ENCODE peak calls at places on chromosomes 3 and 15, in five cellular contexts. Y, F, D, I and Q are unnamed samples.

GRCh38 chr3:125079675-125080045 is 23.9 kb upstream of the HEG1 start:
- DNase-seq in Y (no peak), F (no peak), D (no peak), I (peak; percentile 45), Q (no peak)

GRCh38 chr3:179015551-179016020 is 56.0 kb downstream of the ZMAT3 start:
- DNase-seq in Y (peak; percentile 86), F (peak; percentile 79), D (peak; percentile 32), I (peak; percentile 83), Q (peak; percentile 76)

GRCh38 chr3:126259411-126260391 is 79.3 kb upstream of the ALDH1L1 start:
- DNase-seq in Y (peak; percentile 35), F (no peak), D (peak; percentile 59), I (peak; percentile 10), Q (no peak)

GRCh38 chr3:15029625-15030024 is 35.5 kb downstream of the MRPS25 start:
- DNase-seq in Y (no peak), F (no peak), D (no peak), I (no peak), Q (no peak)

GRCh38 chr15:40340038-40340739 is 550 bp downstream of the CCDC9B start:
- DNase-seq in Y (no peak), F (no peak), D (peak; percentile 93), I (peak; percentile 73), Q (peak; percentile 46)

GRCh38 chr3:51024765-51025681 is 350.3 kb downstream of the DOCK3 start:
- DNase-seq in Y (no peak), F (peak; percentile 84), D (peak; percentile 8), I (no peak), Q (peak; percentile 59)

GRCh38 chr15:40550381-40551037 is 14.3 kb downstream of the CCDC32 start:
- DNase-seq in Y (peak; percentile 64), F (no peak), D (no peak), I (no peak), Q (no peak)

GRCh38 chr3:8760091-8760490 is 9.3 kb downstream of the OXTR start:
- DNase-seq in Y (no peak), F (no peak), D (no peak), I (no peak), Q (no peak)

GRCh38 chr3:173586176-173586575 is 188.6 kb downstream of the NLGN1 start:
- DNase-seq in Y (no peak), F (no peak), D (no peak), I (peak; percentile 21), Q (no peak)

GRCh38 chr3:68088216-68088615 is 433.8 kb upstream of the SUCLG2 start:
- DNase-seq in Y (no peak), F (peak; percentile 80), D (no peak), I (no peak), Q (peak; percentile 75)

GRCh38 chr3:105173972-105174371 is 192.7 kb upstream of the ALCAM start:
- DNase-seq in Y (no peak), F (no peak), D (no peak), I (no peak), Q (no peak)

GRCh38 chr15:84819291-84819768 is 2.2 kb downstream of the ALPK3 start:
- DNase-seq in Y (no peak), F (no peak), D (peak; percentile 71), I (no peak), Q (no peak)

GRCh38 chr3:8702560-8702959 is 31.0 kb upstream of the CAV3 start:
- DNase-seq in Y (peak; percentile 8), F (no peak), D (no peak), I (no peak), Q (no peak)

GRCh38 chr3:37990527-37990926 is at the start of gene VILL:
- DNase-seq in Y (no peak), F (no peak), D (no peak), I (no peak), Q (peak; percentile 95)

GRCh38 chr15:80308002-80308401 is 56.0 kb upstream of the CTXND1 start:
- DNase-seq in Y (peak; percentile 2), F (no peak), D (no peak), I (no peak), Q (no peak)

GRCh38 chr3:63128380-63128779 is 149.7 kb upstream of the SYNPR start:
- DNase-seq in Y (no peak), F (no peak), D (no peak), I (no peak), Q (no peak)

GRCh38 chr15:72155635-72156616 is 37.7 kb downstream of the SENP8 start:
- DNase-seq in Y (peak; percentile 83), F (peak; percentile 71), D (peak; percentile 81), I (peak; percentile 74), Q (peak; percentile 91)

GRCh38 chr3:171743327-171744054 is 66.8 kb downstream of the PLD1 start:
- DNase-seq in Y (no peak), F (no peak), D (no peak), I (no peak), Q (no peak)

GRCh38 chr3:34683851-34684250 is 885.4 kb downstream of the PDCD6IP start:
- DNase-seq in Y (peak; percentile 59), F (peak; percentile 2), D (peak; percentile 39), I (peak; percentile 11), Q (peak; percentile 60)

GRCh38 chr15:68229386-68230156 is at the start of gene CLN6:
- DNase-seq in Y (peak; percentile 92), F (peak; percentile 78), D (peak; percentile 85), I (peak; percentile 77), Q (peak; percentile 83)

GRCh38 chr3:127072221-127072771 is 89.4 kb downstream of the PLXNA1 start:
- DNase-seq in Y (no peak), F (no peak), D (no peak), I (no peak), Q (no peak)

GRCh38 chr3:71725279-71725991 is at the start of gene EIF4E3:
- DNase-seq in Y (no peak), F (peak; percentile 36), D (peak; percentile 46), I (peak; percentile 4), Q (peak; percentile 45)

GRCh38 chr3:71511037-71511436 is 72.5 kb downstream of the FOXP1 start:
- DNase-seq in Y (peak; percentile 37), F (no peak), D (no peak), I (peak; percentile 90), Q (no peak)

GRCh38 chr15:92645731-92646130 is 9.8 kb downstream of the FAM174B start:
- DNase-seq in Y (no peak), F (no peak), D (no peak), I (no peak), Q (no peak)

GRCh38 chr3:195892355-195893120 is 15.8 kb downstream of the TNK2 start:
- DNase-seq in Y (no peak), F (no peak), D (peak; percentile 79), I (peak; percentile 71), Q (no peak)
- H3K4me3 ChIP-seq in Y (no peak overlapping the region), F (no peak overlapping the region), D (peak overlapping the region; percentile 46), I (no peak overlapping the region), Q (no peak overlapping the region)

GRCh38 chr3:119428538-119428937 is 34.9 kb downstream of the TMEM39A start:
- DNase-seq in Y (peak; percentile 26), F (no peak), D (no peak), I (no peak), Q (no peak)
- H3K9me3 ChIP-seq in Y (peaks cover 25% of the 10 kb centered on the region), F (no peaks in the 10 kb centered on the region), D (no peaks in the 10 kb centered on the region), I (peaks cover 26% of the 10 kb centered on the region), Q (no peaks in the 10 kb centered on the region)

DNA sequence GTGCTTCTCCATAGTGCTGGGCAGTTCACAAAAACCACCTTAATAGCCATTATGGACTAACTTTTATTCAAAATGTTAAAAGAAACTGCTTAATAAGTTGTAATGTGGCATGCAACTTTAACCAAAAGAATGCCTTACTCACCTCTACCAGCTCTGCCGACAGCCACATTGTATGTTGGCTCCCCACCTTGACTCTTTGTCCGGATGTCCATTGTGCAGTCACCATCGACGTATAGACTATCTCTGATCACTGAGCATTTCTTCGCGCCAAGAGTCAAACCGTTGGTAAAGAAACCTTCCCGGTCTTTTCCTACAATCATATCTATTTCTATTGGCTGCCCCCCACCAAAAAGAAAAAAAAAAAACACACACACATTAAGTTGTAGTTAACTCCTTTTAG is 2.5 kb downstream of the PFN2 start:
- DNase-seq in Y (no peak), F (no peak), D (no peak), I (peak; percentile 48), Q (no peak)
- H3K4me3 ChIP-seq in Y (no peak overlapping the region), F (no peak overlapping the region), D (peak overlapping the region; percentile 89), I (peak overlapping the region; percentile 49), Q (no peak overlapping the region)

DNA sequence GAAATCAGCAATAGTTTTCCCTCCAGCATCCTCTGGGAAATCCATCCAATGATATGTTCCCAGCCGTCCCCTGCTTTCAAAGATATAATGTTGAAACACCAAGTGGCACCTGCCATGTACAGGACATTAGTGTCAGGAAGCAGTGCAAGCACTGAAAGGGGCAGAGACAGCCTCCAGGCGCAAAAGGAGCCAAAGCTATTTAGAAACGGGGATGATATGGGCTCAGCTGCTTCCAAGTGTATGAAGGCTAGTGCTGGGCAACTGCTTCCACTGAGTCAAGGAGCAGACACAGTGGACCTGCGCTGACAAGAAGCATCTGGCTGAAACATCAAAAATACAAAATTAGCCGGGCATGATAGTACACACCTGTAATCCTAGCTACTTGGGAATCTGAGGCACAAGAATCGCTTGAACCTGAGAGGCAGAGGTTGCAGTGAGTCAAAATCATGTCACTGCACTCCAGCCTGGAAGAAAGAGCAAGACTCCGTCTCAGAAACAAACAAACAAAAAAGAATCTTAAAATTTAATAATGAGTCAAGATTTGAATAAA is 119.7 kb downstream of the AQP9 start:
- DNase-seq in Y (no peak), F (no peak), D (no peak), I (no peak), Q (no peak)
- H3K9me3 ChIP-seq in Y (no peaks in the 10 kb centered on the region), F (no peaks in the 10 kb centered on the region), D (no peaks in the 10 kb centered on the region), I (peaks cover 10% of the 10 kb centered on the region), Q (no peaks in the 10 kb centered on the region)

DNA sequence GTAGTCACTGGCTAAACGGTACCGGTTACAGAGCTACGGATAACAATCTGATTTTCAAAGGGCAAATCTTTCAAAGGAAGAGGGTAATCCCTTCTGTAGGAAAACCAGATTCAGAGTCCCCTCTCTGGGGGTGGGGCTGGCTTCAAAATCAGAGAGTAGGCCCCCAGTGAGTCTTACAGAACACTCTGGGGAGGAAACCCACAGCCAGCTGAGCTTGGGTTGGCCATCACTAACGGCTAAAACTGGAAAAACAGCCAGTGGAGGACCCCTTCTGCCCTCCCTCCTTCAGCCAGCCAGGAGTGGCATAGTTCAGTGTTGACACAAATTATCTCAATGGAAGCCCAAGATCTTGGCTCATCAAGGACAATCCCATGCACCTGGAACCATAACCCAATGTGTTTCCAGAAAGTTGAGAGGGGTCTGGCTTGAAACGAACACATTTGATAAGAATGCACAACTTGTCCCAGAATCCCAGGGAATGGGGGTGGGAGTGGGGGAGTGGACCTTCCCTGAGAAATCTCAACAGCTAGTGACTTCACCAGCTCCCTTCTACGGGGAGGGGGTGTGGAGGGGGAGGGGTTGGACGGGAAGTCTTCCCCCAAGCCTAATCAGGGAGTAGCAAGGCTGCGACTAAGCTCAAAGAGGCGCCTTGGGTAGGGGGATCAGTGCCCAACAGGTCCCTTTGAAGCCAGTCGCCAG is 1.0 kb downstream of the RASL12 start:
- DNase-seq in Y (no peak), F (no peak), D (peak; percentile 52), I (no peak), Q (no peak)
- H3K4me3 ChIP-seq in Y (no peak overlapping the region), F (no peak overlapping the region), D (peak overlapping the region; percentile 69), I (no peak overlapping the region), Q (no peak overlapping the region)

GRCh38 chr15:95475067-95475466 is 855.4 kb upstream of the NR2F2 start:
- DNase-seq in Y (no peak), F (no peak), D (no peak), I (no peak), Q (no peak)
- H3K9me3 ChIP-seq in Y (no peaks in the 10 kb centered on the region), F (no peaks in the 10 kb centered on the region), D (no peaks in the 10 kb centered on the region), I (no peaks in the 10 kb centered on the region), Q (no peaks in the 10 kb centered on the region)